ENCODE peak calls at places on chromosome X, in five cellular contexts. One of them, this sample, is unnamed.

GRCh38 chrX:81957900-81958545 is 756.1 kb downstream of the SH3BGRL start:
- DNase-seq in H1: no peak
- DNase-seq in HepG2: no peak
- DNase-seq in HCT116: no peak
- DNase-seq in suprapubic skin: no peak
- DNase-seq in this sample: no peak

GRCh38 chrX:75228854-75229253 is 45.0 kb upstream of the UPRT start:
- DNase-seq in HepG2: no peak
- DNase-seq in H1: no peak
- DNase-seq in HCT116: no peak
- DNase-seq in suprapubic skin: no peak
- DNase-seq in this sample: no peak

GRCh38 chrX:110087485-110088356 is 84.8 kb downstream of the TMEM164 start:
- DNase-seq in suprapubic skin: no peak
- DNase-seq in HepG2: no peak
- DNase-seq in H1: no peak
- DNase-seq in HCT116: peak; percentile 43
- DNase-seq in this sample: peak; percentile 40

GRCh38 chrX:9859711-9860555 is 73.7 kb downstream of the SHROOM2 start:
- DNase-seq in HepG2: no peak
- DNase-seq in H1: no peak
- DNase-seq in HCT116: no peak
- DNase-seq in suprapubic skin: no peak
- DNase-seq in this sample: no peak

GRCh38 chrX:15864629-15865028 is 10.0 kb upstream of the AP1S2 start:
- DNase-seq in H1: no peak
- DNase-seq in suprapubic skin: no peak
- DNase-seq in HCT116: no peak
- DNase-seq in HepG2: no peak
- DNase-seq in this sample: no peak

GRCh38 chrX:95383778-95384177 is 1300.9 kb upstream of the DIAPH2 start:
- DNase-seq in H1: no peak
- DNase-seq in suprapubic skin: no peak
- DNase-seq in HCT116: no peak
- DNase-seq in HepG2: no peak
- DNase-seq in this sample: no peak

GRCh38 chrX:106707771-106708454 is 18.6 kb upstream of the RNF128 start:
- DNase-seq in suprapubic skin: no peak
- DNase-seq in H1: no peak
- DNase-seq in HepG2: no peak
- DNase-seq in HCT116: peak; percentile 79
- DNase-seq in this sample: no peak

GRCh38 chrX:110003167-110004156 is 548 bp downstream of the TMEM164 start:
- DNase-seq in suprapubic skin: peak; percentile 62
- DNase-seq in H1: no peak
- DNase-seq in HepG2: no peak
- DNase-seq in HCT116: no peak
- DNase-seq in this sample: peak; percentile 28

GRCh38 chrX:124023838-124024238 is 62.3 kb downstream of the STAG2 start:
- DNase-seq in H1: no peak
- DNase-seq in HepG2: no peak
- DNase-seq in suprapubic skin: no peak
- DNase-seq in HCT116: no peak
- DNase-seq in this sample: no peak

GRCh38 chrX:20061869-20062254 is 54.8 kb downstream of the MAP7D2 start:
- DNase-seq in HCT116: no peak
- DNase-seq in H1: no peak
- DNase-seq in HepG2: peak; percentile 2
- DNase-seq in suprapubic skin: no peak
- DNase-seq in this sample: no peak

GRCh38 chrX:73214366-73215094 is at the start of gene NAP1L2:
- DNase-seq in suprapubic skin: no peak
- DNase-seq in HCT116: no peak
- DNase-seq in H1: peak; percentile 48
- DNase-seq in HepG2: no peak
- DNase-seq in this sample: peak; percentile 61

GRCh38 chrX:40106677-40107290 is 9.0 kb upstream of the BCOR start:
- DNase-seq in H1: no peak
- DNase-seq in HCT116: no peak
- DNase-seq in suprapubic skin: no peak
- DNase-seq in HepG2: no peak
- DNase-seq in this sample: no peak

GRCh38 chrX:16484338-16484737 is 165.6 kb upstream of the S100G start:
- DNase-seq in suprapubic skin: no peak
- DNase-seq in H1: no peak
- DNase-seq in HepG2: no peak
- DNase-seq in HCT116: peak; percentile 56
- DNase-seq in this sample: peak; percentile 42

GRCh38 chrX:18873189-18873791 is 110.6 kb downstream of the PHKA2 start:
- DNase-seq in HCT116: peak; percentile 8
- DNase-seq in H1: no peak
- DNase-seq in HepG2: no peak
- DNase-seq in suprapubic skin: no peak
- DNase-seq in this sample: no peak

GRCh38 chrX:107715331-107716044 is 60.1 kb downstream of the TSC22D3 start:
- DNase-seq in HepG2: no peak
- DNase-seq in H1: no peak
- DNase-seq in HCT116: no peak
- DNase-seq in suprapubic skin: peak; percentile 54
- DNase-seq in this sample: no peak

GRCh38 chrX:11670316-11670715 is 4.6 kb upstream of the ARHGAP6 start:
- DNase-seq in HepG2: no peak
- DNase-seq in HCT116: no peak
- DNase-seq in suprapubic skin: no peak
- DNase-seq in H1: no peak
- DNase-seq in this sample: no peak

GRCh38 chrX:57905141-57905540 is 5.1 kb downstream of the ZXDA start:
- DNase-seq in suprapubic skin: no peak
- DNase-seq in H1: no peak
- DNase-seq in HCT116: no peak
- DNase-seq in HepG2: no peak
- DNase-seq in this sample: no peak

GRCh38 chrX:107602694-107603239 is 25.5 kb upstream of the PRPS1 start:
- DNase-seq in suprapubic skin: no peak
- DNase-seq in HCT116: no peak
- DNase-seq in HepG2: no peak
- DNase-seq in H1: no peak
- DNase-seq in this sample: peak; percentile 49

GRCh38 chrX:9562851-9563250 is 98.0 kb downstream of the TBL1X start:
- DNase-seq in HCT116: no peak
- DNase-seq in H1: no peak
- DNase-seq in suprapubic skin: no peak
- DNase-seq in HepG2: peak; percentile 63
- DNase-seq in this sample: no peak

GRCh38 chrX:47623540-47624027 is 3.9 kb upstream of the SYN1 start:
- DNase-seq in suprapubic skin: peak; percentile 59
- DNase-seq in H1: peak; percentile 76
- DNase-seq in HCT116: no peak
- DNase-seq in HepG2: peak; percentile 29
- DNase-seq in this sample: peak; percentile 81

GRCh38 chrX:1398431-1399340 is 6.8 kb upstream of the SLC25A6 start:
- DNase-seq in H1: no peak
- DNase-seq in suprapubic skin: peak; percentile 53
- DNase-seq in HCT116: no peak
- DNase-seq in HepG2: no peak
- DNase-seq in this sample: no peak

GRCh38 chrX:110004970-110005369 is 2.1 kb downstream of the TMEM164 start:
- DNase-seq in H1: no peak
- DNase-seq in HepG2: no peak
- DNase-seq in suprapubic skin: no peak
- DNase-seq in HCT116: no peak
- DNase-seq in this sample: no peak

GRCh38 chrX:140672840-140673731 is 36.5 kb upstream of the LINC00632 start:
- DNase-seq in HCT116: no peak
- DNase-seq in HepG2: peak; percentile 78
- DNase-seq in suprapubic skin: no peak
- DNase-seq in H1: no peak
- DNase-seq in this sample: no peak
- TF ChIP-seq POLR2AphosphoS5 in HCT116: no peak
- TF ChIP-seq POLR2AphosphoS5 in HepG2: no peak
- TF ChIP-seq POLR2AphosphoS5 in suprapubic skin: no peak
- TF ChIP-seq POLR2AphosphoS5 in H1: no peak
- TF ChIP-seq POLR2AphosphoS5 in this sample: no peak

DNA sequence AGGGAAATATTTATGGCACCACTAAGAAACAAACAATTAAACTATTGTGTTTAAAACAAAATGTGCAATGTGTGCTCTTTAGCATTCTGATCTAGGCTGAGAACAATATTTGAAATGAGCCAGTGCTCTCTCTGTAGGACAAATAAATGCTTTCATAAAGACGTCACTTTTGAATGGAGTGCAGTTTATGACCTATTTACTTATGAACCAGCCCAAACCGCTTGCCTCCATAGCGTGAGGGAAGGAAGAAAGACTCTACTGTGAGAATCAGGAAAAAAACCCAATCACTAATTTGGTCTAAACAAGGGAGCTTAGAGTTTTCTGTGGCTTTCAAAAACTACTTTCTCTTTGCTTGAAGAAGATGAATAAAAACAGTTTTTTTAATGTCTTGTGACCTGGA is 39.4 kb downstream of the SAT1 start:
- DNase-seq in suprapubic skin: no peak
- DNase-seq in H1: no peak
- DNase-seq in HCT116: no peak
- DNase-seq in HepG2: peak; percentile 73
- DNase-seq in this sample: no peak
- H3K27ac ChIP-seq in suprapubic skin: peak overlapping the region; percentile 38
- H3K27ac ChIP-seq in H1: no peak overlapping the region
- H3K27ac ChIP-seq in HCT116: peak overlapping the region; percentile 18
- H3K27ac ChIP-seq in HepG2: peak overlapping the region; percentile 62
- H3K27ac ChIP-seq in this sample: no peak overlapping the region

GRCh38 chrX:154546354-154547244 is at the start of gene G6PD:
- DNase-seq in HepG2: peak; percentile 43
- DNase-seq in HCT116: peak; percentile 6
- DNase-seq in suprapubic skin: peak; percentile 91
- DNase-seq in H1: peak; percentile 86
- DNase-seq in this sample: peak; percentile 97
- H3K4me1 ChIP-seq in HepG2: peaks cover 37% of the 10 kb centered on the region
- H3K4me1 ChIP-seq in HCT116: peaks cover 20% of the 10 kb centered on the region
- H3K4me1 ChIP-seq in suprapubic skin: peaks cover 41% of the 10 kb centered on the region
- H3K4me1 ChIP-seq in H1: no peaks in the 10 kb centered on the region
- H3K4me1 ChIP-seq in this sample: peaks cover 32% of the 10 kb centered on the region

DNA sequence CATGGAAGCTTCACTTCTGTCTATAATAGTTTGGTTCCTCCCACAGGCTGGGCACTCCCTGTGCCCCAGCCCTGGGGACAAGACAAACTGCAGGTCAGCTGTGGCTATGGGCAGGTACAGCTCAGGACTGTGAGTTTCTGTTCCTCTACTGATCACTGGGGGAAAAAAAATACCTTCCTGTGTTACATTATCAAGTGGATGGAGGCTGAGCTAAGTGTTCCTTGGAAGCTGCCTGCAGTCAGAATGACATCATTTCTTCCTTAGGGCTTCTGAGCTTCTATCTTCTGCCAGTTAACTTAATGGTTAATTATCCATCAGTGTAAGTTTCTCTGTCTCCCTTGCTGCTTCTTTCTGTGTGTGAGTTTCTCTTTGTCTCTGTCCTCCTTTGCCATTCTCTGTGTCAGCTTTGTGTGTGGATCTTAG is 4.6 kb downstream of the RAB33A start:
- DNase-seq in HepG2: no peak
- DNase-seq in H1: no peak
- DNase-seq in HCT116: no peak
- DNase-seq in suprapubic skin: no peak
- DNase-seq in this sample: no peak
- TF ChIP-seq POLR2AphosphoS5 in HepG2: no peak
- TF ChIP-seq POLR2AphosphoS5 in H1: no peak
- TF ChIP-seq POLR2AphosphoS5 in HCT116: no peak
- TF ChIP-seq POLR2AphosphoS5 in suprapubic skin: no peak
- TF ChIP-seq POLR2AphosphoS5 in this sample: no peak

DNA sequence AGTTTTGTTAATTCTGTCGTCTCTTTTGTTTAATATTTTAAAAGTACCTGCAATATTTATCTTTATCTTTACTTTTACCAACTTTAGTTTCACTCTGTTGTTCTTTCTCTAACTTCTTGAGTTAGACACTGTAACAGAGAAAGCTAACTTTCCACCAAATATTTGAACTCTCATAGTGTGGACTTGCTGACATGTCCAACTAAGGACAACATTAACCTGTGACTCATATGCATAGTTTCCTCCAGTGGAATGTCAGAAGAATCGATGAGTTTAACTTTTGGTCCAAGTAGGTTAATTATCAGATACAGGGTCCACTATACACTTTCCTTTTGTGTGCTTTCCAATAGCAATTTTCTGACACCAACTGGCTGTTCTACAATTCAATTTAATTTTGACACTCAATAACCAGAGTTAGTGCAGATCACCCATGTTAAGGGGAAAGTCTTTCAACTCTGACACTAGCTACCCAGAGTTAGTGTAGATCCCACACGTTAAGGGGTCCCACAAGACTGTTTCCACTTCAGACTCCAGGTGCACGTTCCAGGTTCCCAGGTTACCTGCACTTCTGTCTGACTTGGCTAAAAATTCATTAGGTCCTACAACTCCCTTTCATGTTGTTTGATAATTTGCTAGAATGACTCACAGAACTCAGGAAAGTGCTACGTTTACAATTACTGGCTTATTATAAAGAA is 559.0 kb upstream of the AMOT start:
- DNase-seq in HepG2: peak; percentile 35
- DNase-seq in H1: no peak
- DNase-seq in suprapubic skin: no peak
- DNase-seq in HCT116: peak; percentile 3
- DNase-seq in this sample: no peak
- H3K27ac ChIP-seq in HepG2: no peak overlapping the region
- H3K27ac ChIP-seq in H1: peak overlapping the region; percentile 45
- H3K27ac ChIP-seq in suprapubic skin: no peak overlapping the region
- H3K27ac ChIP-seq in HCT116: peak overlapping the region; percentile 52
- H3K27ac ChIP-seq in this sample: no peak overlapping the region

GRCh38 chrX:43446752-43447151 is 209.3 kb upstream of the MAOA start:
- DNase-seq in HepG2: no peak
- DNase-seq in suprapubic skin: no peak
- DNase-seq in H1: no peak
- DNase-seq in HCT116: no peak
- DNase-seq in this sample: no peak

GRCh38 chrX:43456056-43456455 is 200.0 kb upstream of the MAOA start:
- DNase-seq in suprapubic skin: no peak
- DNase-seq in HepG2: no peak
- DNase-seq in HCT116: no peak
- DNase-seq in H1: no peak
- DNase-seq in this sample: no peak

GRCh38 chrX:43448688-43449087 is 207.4 kb upstream of the MAOA start:
- DNase-seq in H1: no peak
- DNase-seq in HepG2: no peak
- DNase-seq in suprapubic skin: no peak
- DNase-seq in HCT116: no peak
- DNase-seq in this sample: no peak

GRCh38 chrX:43450355-43450754 is 205.7 kb upstream of the MAOA start:
- DNase-seq in HCT116: no peak
- DNase-seq in HepG2: no peak
- DNase-seq in H1: no peak
- DNase-seq in suprapubic skin: no peak
- DNase-seq in this sample: no peak
- H3K4me1 ChIP-seq in HCT116: no peaks in the 10 kb centered on the region
- H3K4me1 ChIP-seq in HepG2: no peaks in the 10 kb centered on the region
- H3K4me1 ChIP-seq in H1: no peaks in the 10 kb centered on the region
- H3K4me1 ChIP-seq in suprapubic skin: no peaks in the 10 kb centered on the region
- H3K4me1 ChIP-seq in this sample: no peaks in the 10 kb centered on the region

GRCh38 chrX:54495814-54496516 is at the start of gene FGD1:
- DNase-seq in suprapubic skin: peak; percentile 76
- DNase-seq in H1: peak; percentile 82
- DNase-seq in HepG2: no peak
- DNase-seq in HCT116: no peak
- DNase-seq in this sample: peak; percentile 55
- TF ChIP-seq POLR2AphosphoS5 in suprapubic skin: no peak
- TF ChIP-seq POLR2AphosphoS5 in H1: no peak
- TF ChIP-seq POLR2AphosphoS5 in HepG2: no peak
- TF ChIP-seq POLR2AphosphoS5 in HCT116: peak; percentile 35
- TF ChIP-seq POLR2AphosphoS5 in this sample: no peak

GRCh38 chrX:43940811-43941210 is 32.4 kb downstream of the NDP start:
- DNase-seq in HepG2: no peak
- DNase-seq in H1: no peak
- DNase-seq in HCT116: no peak
- DNase-seq in suprapubic skin: no peak
- DNase-seq in this sample: no peak
- H3K27ac ChIP-seq in HepG2: no peak overlapping the region
- H3K27ac ChIP-seq in H1: no peak overlapping the region
- H3K27ac ChIP-seq in HCT116: no peak overlapping the region
- H3K27ac ChIP-seq in suprapubic skin: no peak overlapping the region
- H3K27ac ChIP-seq in this sample: no peak overlapping the region

This sample was measured in upper lobe of left lung.